ENCODE peak calls at places on chromosomes 7 and 10, in five cellular contexts. R is GDM1, M is T-helper 22 cell, I is H4, Q is left ventricle myocardium inferior. X is an unnamed sample.

GRCh38 chr7:22251284-22251683 is 105.7 kb downstream of the RAPGEF5 start:
- DNase-seq in R (no peak), M (no peak), I (no peak), Q (no peak), X (no peak)

GRCh38 chr10:26438534-26439269 is 561 bp downstream of the APBB1IP start:
- DNase-seq in R (peak), M (peak), I (no peak), Q (peak), X (no peak)

GRCh38 chr7:1758417-1758858 is 88.4 kb downstream of the ELFN1 start:
- DNase-seq in R (no peak), M (no peak), I (peak), Q (peak), X (peak)

GRCh38 chr10:17734432-17735110 is 17.4 kb upstream of the TMEM236 start:
- DNase-seq in R (no peak), M (no peak), I (no peak), Q (no peak), X (no peak)

GRCh38 chr7:104978460-104978859 is 35.5 kb upstream of the KMT2E start:
- DNase-seq in R (no peak), M (no peak), I (no peak), Q (no peak), X (no peak)

GRCh38 chr7:105017263-105018051 is 3.5 kb downstream of the KMT2E start:
- DNase-seq in R (no peak), M (no peak), I (no peak), Q (no peak), X (no peak)

GRCh38 chr7:68058014-68058413 is 1061.4 kb downstream of the TYW1 start:
- DNase-seq in R (no peak), M (no peak), I (no peak), Q (no peak), X (no peak)

GRCh38 chr7:128871050-128871449 is 8.4 kb downstream of the ATP6V1F start:
- DNase-seq in R (no peak), M (no peak), I (no peak), Q (no peak), X (no peak)

GRCh38 chr7:131605280-131605878 is 49.0 kb upstream of the PODXL start:
- DNase-seq in R (no peak), M (no peak), I (no peak), Q (no peak), X (no peak)

GRCh38 chr10:32109603-32110002 is 53.4 kb upstream of the KIF5B start:
- DNase-seq in R (no peak), M (no peak), I (no peak), Q (no peak), X (no peak)

GRCh38 chr10:79159785-79160184 is 91.0 kb downstream of the ZMIZ1 start:
- DNase-seq in R (no peak), M (no peak), I (no peak), Q (peak), X (no peak)

GRCh38 chr7:142868881-142869415 is 14.1 kb downstream of the EPHB6 start:
- DNase-seq in R (no peak), M (no peak), I (no peak), Q (no peak), X (no peak)

GRCh38 chr7:100483728-100484635 is at the start of gene NYAP1:
- DNase-seq in R (no peak), M (peak), I (no peak), Q (peak), X (peak)

GRCh38 chr10:129320340-129320739 is 146.7 kb upstream of the MGMT start:
- DNase-seq in R (no peak), M (no peak), I (no peak), Q (no peak), X (no peak)

GRCh38 chr10:78685466-78686163 is 383.2 kb upstream of the ZMIZ1 start:
- DNase-seq in R (no peak), M (no peak), I (no peak), Q (no peak), X (no peak)

GRCh38 chr7:79176859-79177477 is 276.5 kb downstream of the MAGI2 start:
- DNase-seq in R (no peak), M (no peak), I (peak), Q (no peak), X (no peak)

GRCh38 chr7:96182424-96183158 is 139.3 kb downstream of the SLC25A13 start:
- DNase-seq in R (no peak), M (no peak), I (no peak), Q (no peak), X (no peak)

GRCh38 chr10:1048349-1048731 is 579 bp downstream of the IDI1 start:
- DNase-seq in R (peak), M (peak), I (no peak), Q (peak), X (no peak)

GRCh38 chr10:72274213-72274729 is 547 bp downstream of the DDIT4 start:
- DNase-seq in R (no peak), M (no peak), I (no peak), Q (no peak), X (no peak)

GRCh38 chr10:48209246-48209645 is 65.2 kb downstream of the FRMPD2 start:
- DNase-seq in R (no peak), M (no peak), I (no peak), Q (no peak), X (no peak)

GRCh38 chr7:155811895-155812761 is at the start of gene SHH:
- DNase-seq in R (no peak), M (no peak), I (no peak), Q (no peak), X (peak)

GRCh38 chr10:116664631-116665030 is 43.9 kb downstream of the PNLIPRP2 start:
- DNase-seq in R (no peak), M (no peak), I (no peak), Q (no peak), X (no peak)

GRCh38 chr10:103679096-103679790 is 176.1 kb downstream of the SH3PXD2A start:
- DNase-seq in R (no peak), M (no peak), I (no peak), Q (no peak), X (no peak)

GRCh38 chr7:5436003-5436678 is 12.5 kb upstream of the TNRC18 start:
- DNase-seq in R (no peak), M (no peak), I (no peak), Q (no peak), X (no peak)

X was measured in Daoy.